ENCODE peak calls at places on chromosomes 1 and 21, in ten cellular contexts. One of them, this sample, is unnamed.

GRCh38 chr21:31780944-31781343 is 49.0 kb upstream of the SCAF4 start:
- DNase-seq in uterus: no peak
- DNase-seq in epithelial cell of esophagus: peak
- DNase-seq in pancreas: no peak
- DNase-seq in HL-60: no peak
- DNase-seq in esophagus muscularis mucosa: no peak
- DNase-seq in RWPE1: peak
- DNase-seq in upper lobe of right lung: no peak
- DNase-seq in HFF-Myc: no peak
- DNase-seq in AG09319: no peak
- DNase-seq in this sample: no peak

GRCh38 chr1:98104285-98104684 is 183.5 kb upstream of the DPYD start:
- DNase-seq in uterus: no peak
- DNase-seq in epithelial cell of esophagus: no peak
- DNase-seq in pancreas: no peak
- DNase-seq in HL-60: no peak
- DNase-seq in esophagus muscularis mucosa: no peak
- DNase-seq in RWPE1: no peak
- DNase-seq in upper lobe of right lung: no peak
- DNase-seq in HFF-Myc: peak
- DNase-seq in AG09319: peak
- DNase-seq in this sample: peak

GRCh38 chr1:173870252-173871075 is 2.3 kb downstream of the ZBTB37 start:
- DNase-seq in uterus: no peak
- DNase-seq in epithelial cell of esophagus: no peak
- DNase-seq in pancreas: peak
- DNase-seq in HL-60: peak
- DNase-seq in esophagus muscularis mucosa: no peak
- DNase-seq in RWPE1: no peak
- DNase-seq in upper lobe of right lung: no peak
- DNase-seq in HFF-Myc: no peak
- DNase-seq in AG09319: no peak
- DNase-seq in this sample: no peak

GRCh38 chr1:101314244-101314643 is 77.4 kb downstream of the S1PR1 start:
- DNase-seq in uterus: no peak
- DNase-seq in epithelial cell of esophagus: peak
- DNase-seq in pancreas: no peak
- DNase-seq in HL-60: no peak
- DNase-seq in esophagus muscularis mucosa: no peak
- DNase-seq in RWPE1: peak
- DNase-seq in upper lobe of right lung: no peak
- DNase-seq in HFF-Myc: no peak
- DNase-seq in AG09319: no peak
- DNase-seq in this sample: peak

GRCh38 chr1:9406111-9406510 is 113.4 kb downstream of the SPSB1 start:
- DNase-seq in uterus: no peak
- DNase-seq in epithelial cell of esophagus: no peak
- DNase-seq in pancreas: no peak
- DNase-seq in HL-60: no peak
- DNase-seq in esophagus muscularis mucosa: no peak
- DNase-seq in RWPE1: no peak
- DNase-seq in upper lobe of right lung: no peak
- DNase-seq in HFF-Myc: no peak
- DNase-seq in AG09319: no peak
- DNase-seq in this sample: no peak

GRCh38 chr1:184160236-184160635 is 108.7 kb downstream of the TSEN15 start:
- DNase-seq in uterus: no peak
- DNase-seq in epithelial cell of esophagus: peak
- DNase-seq in pancreas: no peak
- DNase-seq in HL-60: no peak
- DNase-seq in esophagus muscularis mucosa: peak
- DNase-seq in RWPE1: peak
- DNase-seq in upper lobe of right lung: no peak
- DNase-seq in HFF-Myc: no peak
- DNase-seq in AG09319: no peak
- DNase-seq in this sample: peak

GRCh38 chr21:46585191-46585953 is 19.5 kb downstream of the S100B start:
- DNase-seq in uterus: no peak
- DNase-seq in epithelial cell of esophagus: peak
- DNase-seq in pancreas: no peak
- DNase-seq in HL-60: no peak
- DNase-seq in esophagus muscularis mucosa: no peak
- DNase-seq in RWPE1: peak
- DNase-seq in upper lobe of right lung: no peak
- DNase-seq in HFF-Myc: no peak
- DNase-seq in AG09319: no peak
- DNase-seq in this sample: no peak

GRCh38 chr1:56911098-56911497 is 54.7 kb downstream of the C8B start:
- DNase-seq in uterus: no peak
- DNase-seq in epithelial cell of esophagus: peak
- DNase-seq in pancreas: no peak
- DNase-seq in HL-60: no peak
- DNase-seq in esophagus muscularis mucosa: no peak
- DNase-seq in RWPE1: peak
- DNase-seq in upper lobe of right lung: no peak
- DNase-seq in HFF-Myc: peak
- DNase-seq in AG09319: no peak
- DNase-seq in this sample: peak

GRCh38 chr1:214494706-214495105 is 56.7 kb downstream of the PTPN14 start:
- DNase-seq in uterus: no peak
- DNase-seq in epithelial cell of esophagus: peak
- DNase-seq in pancreas: no peak
- DNase-seq in HL-60: no peak
- DNase-seq in esophagus muscularis mucosa: no peak
- DNase-seq in RWPE1: peak
- DNase-seq in upper lobe of right lung: no peak
- DNase-seq in HFF-Myc: no peak
- DNase-seq in AG09319: no peak
- DNase-seq in this sample: no peak

GRCh38 chr1:47161298-47162040 is 24.2 kb downstream of the CYP4A22 start:
- DNase-seq in uterus: no peak
- DNase-seq in epithelial cell of esophagus: no peak
- DNase-seq in pancreas: no peak
- DNase-seq in HL-60: no peak
- DNase-seq in esophagus muscularis mucosa: peak
- DNase-seq in RWPE1: no peak
- DNase-seq in upper lobe of right lung: no peak
- DNase-seq in HFF-Myc: no peak
- DNase-seq in AG09319: no peak
- DNase-seq in this sample: no peak

GRCh38 chr21:42973991-42974831 is at the start of gene PKNOX1:
- DNase-seq in uterus: peak
- DNase-seq in epithelial cell of esophagus: peak
- DNase-seq in pancreas: peak
- DNase-seq in HL-60: peak
- DNase-seq in esophagus muscularis mucosa: peak
- DNase-seq in RWPE1: peak
- DNase-seq in upper lobe of right lung: peak
- DNase-seq in HFF-Myc: peak
- DNase-seq in AG09319: peak
- DNase-seq in this sample: peak
- TF ChIP-seq CTCF in uterus: peak
- TF ChIP-seq CTCF in epithelial cell of esophagus: no peak
- TF ChIP-seq CTCF in pancreas: no peak
- TF ChIP-seq CTCF in HL-60: no peak
- TF ChIP-seq CTCF in esophagus muscularis mucosa: peak
- TF ChIP-seq CTCF in RWPE1: no peak
- TF ChIP-seq CTCF in upper lobe of right lung: no peak
- TF ChIP-seq CTCF in HFF-Myc: no peak
- TF ChIP-seq CTCF in AG09319: no peak
- TF ChIP-seq CTCF in this sample: no peak

DNA sequence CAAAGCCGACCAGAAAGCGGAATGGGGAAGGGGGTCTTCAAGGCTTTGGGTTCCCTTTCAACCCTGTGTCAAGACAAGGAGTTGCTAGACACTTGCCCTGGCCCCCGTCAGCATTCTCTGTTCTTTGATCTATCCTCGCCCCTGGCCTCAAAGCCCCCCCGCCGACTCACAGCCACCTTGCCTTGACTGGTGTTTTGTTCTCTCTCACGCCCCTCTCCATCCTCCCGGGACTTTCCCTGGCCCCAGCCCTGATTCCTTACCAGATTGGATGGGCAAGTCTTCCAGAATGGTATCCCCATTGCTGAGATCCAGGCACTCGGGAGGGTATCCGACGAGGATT is 610 bp downstream of the YOD1 start:
- DNase-seq in uterus: peak
- DNase-seq in epithelial cell of esophagus: no peak
- DNase-seq in pancreas: no peak
- DNase-seq in HL-60: no peak
- DNase-seq in esophagus muscularis mucosa: no peak
- DNase-seq in RWPE1: no peak
- DNase-seq in upper lobe of right lung: no peak
- DNase-seq in HFF-Myc: no peak
- DNase-seq in AG09319: no peak
- DNase-seq in this sample: no peak
- TF ChIP-seq CTCF in uterus: no peak
- TF ChIP-seq CTCF in epithelial cell of esophagus: no peak
- TF ChIP-seq CTCF in pancreas: no peak
- TF ChIP-seq CTCF in HL-60: no peak
- TF ChIP-seq CTCF in esophagus muscularis mucosa: no peak
- TF ChIP-seq CTCF in RWPE1: no peak
- TF ChIP-seq CTCF in upper lobe of right lung: no peak
- TF ChIP-seq CTCF in HFF-Myc: no peak
- TF ChIP-seq CTCF in AG09319: no peak
- TF ChIP-seq CTCF in this sample: no peak

DNA sequence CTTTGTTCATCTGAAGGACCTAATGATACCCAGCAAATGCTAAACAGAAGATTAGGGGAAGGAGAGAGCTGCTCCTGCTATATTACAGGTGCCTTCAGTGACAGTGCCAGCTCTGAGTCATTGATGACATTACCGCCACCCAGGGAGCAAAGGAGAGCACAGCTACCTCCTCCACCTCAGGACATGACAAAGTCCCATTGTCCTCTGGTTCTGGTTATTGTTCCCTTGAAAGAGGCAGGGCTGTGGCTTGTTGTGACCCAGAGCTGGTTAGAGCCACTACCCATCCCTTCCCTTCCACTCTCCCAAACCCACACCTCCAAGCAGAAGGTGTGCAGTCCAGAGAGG is 363.5 kb upstream of the DUSP10 start:
- DNase-seq in uterus: no peak
- DNase-seq in epithelial cell of esophagus: no peak
- DNase-seq in pancreas: peak
- DNase-seq in HL-60: no peak
- DNase-seq in esophagus muscularis mucosa: peak
- DNase-seq in RWPE1: no peak
- DNase-seq in upper lobe of right lung: no peak
- DNase-seq in HFF-Myc: no peak
- DNase-seq in AG09319: no peak
- DNase-seq in this sample: no peak
- TF ChIP-seq CTCF in uterus: no peak
- TF ChIP-seq CTCF in epithelial cell of esophagus: no peak
- TF ChIP-seq CTCF in pancreas: no peak
- TF ChIP-seq CTCF in HL-60: no peak
- TF ChIP-seq CTCF in esophagus muscularis mucosa: no peak
- TF ChIP-seq CTCF in RWPE1: no peak
- TF ChIP-seq CTCF in upper lobe of right lung: no peak
- TF ChIP-seq CTCF in HFF-Myc: no peak
- TF ChIP-seq CTCF in AG09319: no peak
- TF ChIP-seq CTCF in this sample: no peak

GRCh38 chr1:3348196-3348865 is 106.1 kb upstream of the ARHGEF16 start:
- DNase-seq in uterus: no peak
- DNase-seq in epithelial cell of esophagus: no peak
- DNase-seq in pancreas: no peak
- DNase-seq in HL-60: no peak
- DNase-seq in esophagus muscularis mucosa: no peak
- DNase-seq in RWPE1: no peak
- DNase-seq in upper lobe of right lung: no peak
- DNase-seq in HFF-Myc: no peak
- DNase-seq in AG09319: no peak
- DNase-seq in this sample: no peak

GRCh38 chr1:3349968-3350299 is 104.5 kb upstream of the ARHGEF16 start:
- DNase-seq in uterus: no peak
- DNase-seq in epithelial cell of esophagus: no peak
- DNase-seq in pancreas: no peak
- DNase-seq in HL-60: no peak
- DNase-seq in esophagus muscularis mucosa: no peak
- DNase-seq in RWPE1: no peak
- DNase-seq in upper lobe of right lung: no peak
- DNase-seq in HFF-Myc: no peak
- DNase-seq in AG09319: no peak
- DNase-seq in this sample: no peak

GRCh38 chr1:3347257-3348020 is 107.0 kb upstream of the ARHGEF16 start:
- DNase-seq in uterus: no peak
- DNase-seq in epithelial cell of esophagus: no peak
- DNase-seq in pancreas: no peak
- DNase-seq in HL-60: no peak
- DNase-seq in esophagus muscularis mucosa: no peak
- DNase-seq in RWPE1: no peak
- DNase-seq in upper lobe of right lung: no peak
- DNase-seq in HFF-Myc: no peak
- DNase-seq in AG09319: no peak
- DNase-seq in this sample: no peak

GRCh38 chr1:3350441-3351261 is 103.8 kb upstream of the ARHGEF16 start:
- DNase-seq in uterus: peak
- DNase-seq in epithelial cell of esophagus: no peak
- DNase-seq in pancreas: no peak
- DNase-seq in HL-60: no peak
- DNase-seq in esophagus muscularis mucosa: no peak
- DNase-seq in RWPE1: no peak
- DNase-seq in upper lobe of right lung: no peak
- DNase-seq in HFF-Myc: no peak
- DNase-seq in AG09319: no peak
- DNase-seq in this sample: no peak

GRCh38 chr1:3349161-3349967 is 105.1 kb upstream of the ARHGEF16 start:
- DNase-seq in uterus: no peak
- DNase-seq in epithelial cell of esophagus: no peak
- DNase-seq in pancreas: no peak
- DNase-seq in HL-60: no peak
- DNase-seq in esophagus muscularis mucosa: no peak
- DNase-seq in RWPE1: no peak
- DNase-seq in upper lobe of right lung: no peak
- DNase-seq in HFF-Myc: no peak
- DNase-seq in AG09319: no peak
- DNase-seq in this sample: no peak
- TF ChIP-seq CTCF in uterus: peak
- TF ChIP-seq CTCF in epithelial cell of esophagus: no peak
- TF ChIP-seq CTCF in pancreas: no peak
- TF ChIP-seq CTCF in HL-60: no peak
- TF ChIP-seq CTCF in esophagus muscularis mucosa: no peak
- TF ChIP-seq CTCF in RWPE1: no peak
- TF ChIP-seq CTCF in upper lobe of right lung: no peak
- TF ChIP-seq CTCF in HFF-Myc: peak
- TF ChIP-seq CTCF in AG09319: no peak
- TF ChIP-seq CTCF in this sample: peak